ENCODE peak calls at places on chromosomes 2 and 18, in eight cellular contexts. A is OCI-LY7; R is left ventricle myocardium inferior; S is naive thymus-derived CD4-positive, alpha-beta T cell; B is hepatocyte; I is GM23248; C is astrocyte; U is brain microvascular endothelial cell. Z is an unnamed sample. For H3K36me3, the result is how much of the 10 kb centered on the place peaks cover.

GRCh38 chr2:43169091-43169936 is 57.1 kb downstream of the ZFP36L2 start:
- DNase-seq in A (peak), R (no peak), S (peak), B (no peak), I (no peak), C (no peak), U (no peak), Z (no peak)

GRCh38 chr2:126222316-126222715 is 433.6 kb upstream of the GYPC start:
- DNase-seq in A (no peak), R (no peak), S (no peak), B (no peak), I (no peak), C (no peak), U (no peak), Z (no peak)

GRCh38 chr2:236404346-236404745 is 140.1 kb upstream of the ASB18 start:
- DNase-seq in A (no peak), R (no peak), S (no peak), B (no peak), I (no peak), C (no peak), U (no peak), Z (peak)

GRCh38 chr18:46141199-46141598 is 37.0 kb downstream of the HAUS1 start:
- DNase-seq in A (no peak), R (no peak), S (no peak), B (no peak), I (no peak), C (no peak), U (no peak), Z (no peak)

GRCh38 chr2:208150956-208151355 is 5.0 kb upstream of the CRYGB start:
- DNase-seq in A (no peak), R (no peak), S (no peak), B (no peak), I (no peak), C (no peak), U (no peak), Z (no peak)

GRCh38 chr2:186991766-186992417 is 142.9 kb upstream of the ZSWIM2 start:
- DNase-seq in A (no peak), R (no peak), S (no peak), B (no peak), I (peak), C (no peak), U (no peak), Z (no peak)

GRCh38 chr2:36356199-36356989 is 816 bp downstream of the CRIM1 start:
- DNase-seq in A (peak), R (peak), S (no peak), B (peak), I (peak), C (no peak), U (no peak), Z (no peak)

GRCh38 chr2:201465524-201465971 is 14.0 kb downstream of the STRADB start:
- DNase-seq in A (no peak), R (peak), S (no peak), B (no peak), I (no peak), C (no peak), U (peak), Z (no peak)

GRCh38 chr2:160440888-160441287 is 52.7 kb downstream of the RBMS1 start:
- DNase-seq in A (no peak), R (no peak), S (no peak), B (no peak), I (peak), C (no peak), U (no peak), Z (no peak)

GRCh38 chr2:65067806-65068553 is 11.8 kb downstream of the CEP68 start:
- DNase-seq in A (no peak), R (no peak), S (no peak), B (no peak), I (no peak), C (no peak), U (no peak), Z (no peak)

GRCh38 chr2:20448246-20449046 is 1.6 kb downstream of the RHOB start:
- DNase-seq in A (no peak), R (no peak), S (no peak), B (no peak), I (peak), C (no peak), U (no peak), Z (peak)

GRCh38 chr2:95327861-95328260 is 30.7 kb downstream of the KCNIP3 start:
- DNase-seq in A (no peak), R (no peak), S (no peak), B (no peak), I (no peak), C (no peak), U (no peak), Z (no peak)

GRCh38 chr2:26580151-26580550 is 61.0 kb downstream of the CIB4 start:
- DNase-seq in A (no peak), R (no peak), S (no peak), B (no peak), I (no peak), C (no peak), U (no peak), Z (no peak)

GRCh38 chr18:62784966-62785413 is 69.6 kb downstream of the PHLPP1 start:
- DNase-seq in A (no peak), R (no peak), S (no peak), B (no peak), I (peak), C (peak), U (peak), Z (no peak)

GRCh38 chr2:129885735-129886134 is 93.7 kb upstream of the RAB6C start:
- DNase-seq in A (peak), R (no peak), S (no peak), B (no peak), I (no peak), C (no peak), U (no peak), Z (no peak)

GRCh38 chr2:239316562-239317465 is 84.0 kb downstream of the HDAC4 start:
- DNase-seq in A (no peak), R (peak), S (no peak), B (peak), I (peak), C (peak), U (no peak), Z (no peak)

GRCh38 chr2:141513853-141514252 is 617.0 kb downstream of the LRP1B start:
- DNase-seq in A (no peak), R (no peak), S (no peak), B (no peak), I (no peak), C (no peak), U (no peak), Z (no peak)

GRCh38 chr2:66440692-66441091 is 5.8 kb downstream of the MEIS1 start:
- DNase-seq in A (no peak), R (peak), S (no peak), B (peak), I (peak), C (no peak), U (no peak), Z (no peak)

GRCh38 chr2:74093426-74093825 is 54.3 kb downstream of the BOLA3 start:
- DNase-seq in A (no peak), R (no peak), S (no peak), B (no peak), I (no peak), C (no peak), U (no peak), Z (no peak)

GRCh38 chr2:74093840-74094239 is 53.9 kb downstream of the BOLA3 start:
- DNase-seq in A (no peak), R (no peak), S (no peak), B (no peak), I (no peak), C (no peak), U (no peak), Z (no peak)

GRCh38 chr2:74089816-74090745 is 57.6 kb downstream of the BOLA3 start:
- DNase-seq in A (no peak), R (no peak), S (no peak), B (no peak), I (no peak), C (no peak), U (no peak), Z (no peak)

GRCh38 chr2:74092236-74092635 is 55.5 kb downstream of the BOLA3 start:
- DNase-seq in A (no peak), R (no peak), S (no peak), B (no peak), I (no peak), C (no peak), U (peak), Z (no peak)

DNA sequence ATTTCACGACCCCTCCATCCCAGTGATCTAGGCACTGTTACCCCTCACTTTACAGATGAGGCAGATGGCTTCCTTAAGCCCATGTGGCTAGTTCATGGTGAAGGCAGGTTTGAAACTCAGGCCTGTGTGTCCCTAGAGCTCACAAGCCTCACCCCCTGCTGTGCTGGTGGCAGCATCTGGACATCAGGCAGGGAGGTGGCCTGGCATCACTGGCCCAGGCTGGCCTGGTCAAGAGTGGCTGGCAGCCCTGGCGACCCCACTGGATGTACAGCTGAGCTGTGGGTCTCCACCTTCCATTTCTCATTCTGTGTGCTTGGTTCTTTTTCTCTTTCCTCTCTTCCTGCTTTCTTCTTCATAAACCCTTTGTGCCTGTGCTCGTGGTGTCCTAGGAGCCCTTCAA is 56.3 kb downstream of the BOLA3 start:
- DNase-seq in A (no peak), R (no peak), S (no peak), B (no peak), I (no peak), C (no peak), U (no peak), Z (no peak)
- H3K36me3 ChIP-seq in A (half or more), R (half or more), S (under half), B (under half), I (under half), C (under half), U (under half), Z (under half)

DNA sequence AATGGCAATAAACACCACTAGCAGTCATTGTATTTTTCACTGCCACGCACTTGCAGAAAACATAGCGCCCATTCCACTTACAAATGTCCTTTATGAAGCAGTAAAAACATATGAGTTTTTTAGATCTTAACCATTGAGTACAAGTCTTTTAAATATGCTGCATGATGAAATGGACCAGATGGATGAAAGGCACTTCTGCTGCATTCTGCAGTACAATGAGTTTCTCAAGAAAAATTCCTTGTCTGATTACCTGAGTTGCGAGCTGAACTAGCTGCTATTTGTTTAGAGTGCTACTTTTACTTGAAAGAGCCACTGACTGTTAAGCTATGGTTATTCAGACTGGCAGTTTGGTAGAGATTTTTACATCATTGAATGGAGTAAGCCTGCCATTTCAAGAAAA is 825.5 kb upstream of the ACVR2A start:
- DNase-seq in A (no peak), R (no peak), S (no peak), B (no peak), I (no peak), C (no peak), U (no peak), Z (no peak)
- H3K27ac ChIP-seq in A (no peak), R (no peak), S (no peak), B (no peak), I (no peak), C (no peak), U (no peak), Z (no peak)

GRCh38 chr2:121349721-121350401 is 64.9 kb upstream of the TFCP2L1 start:
- DNase-seq in A (no peak), R (no peak), S (no peak), B (no peak), I (no peak), C (no peak), U (no peak), Z (no peak)
- H3K36me3 ChIP-seq in A (half or more), R (half or more), S (under half), B (under half), I (under half), C (under half), U (under half), Z (under half)

DNA sequence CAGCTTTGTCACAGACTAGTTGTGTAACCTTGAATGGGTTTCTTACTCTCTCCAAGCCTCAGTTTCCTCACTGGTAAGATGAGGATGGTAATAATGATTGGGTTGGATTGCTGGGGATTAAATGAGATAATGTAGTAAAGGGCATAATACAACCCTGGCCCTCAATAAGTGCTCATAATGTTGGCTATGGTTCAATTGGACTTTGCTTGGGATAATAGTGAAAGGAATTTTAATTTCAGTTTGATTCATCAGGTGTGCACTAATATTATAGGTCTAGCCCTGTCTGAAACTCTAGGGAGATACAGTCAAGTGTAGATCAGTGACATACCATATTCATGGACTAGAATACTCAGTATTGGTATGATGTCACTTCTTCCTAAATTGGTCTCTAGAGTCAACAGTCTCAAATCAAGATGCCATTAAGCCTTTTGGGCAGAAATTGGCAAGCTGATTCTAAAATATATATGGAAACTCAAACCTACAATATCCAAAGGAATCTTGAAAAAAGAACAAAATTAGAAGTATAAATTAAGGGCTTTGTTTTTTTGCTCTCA is 161.4 kb downstream of the SMAD7 start:
- DNase-seq in A (no peak), R (no peak), S (no peak), B (no peak), I (no peak), C (no peak), U (no peak), Z (no peak)
- H3K27ac ChIP-seq in A (no peak), R (peak), S (no peak), B (no peak), I (no peak), C (no peak), U (no peak), Z (no peak)

DNA sequence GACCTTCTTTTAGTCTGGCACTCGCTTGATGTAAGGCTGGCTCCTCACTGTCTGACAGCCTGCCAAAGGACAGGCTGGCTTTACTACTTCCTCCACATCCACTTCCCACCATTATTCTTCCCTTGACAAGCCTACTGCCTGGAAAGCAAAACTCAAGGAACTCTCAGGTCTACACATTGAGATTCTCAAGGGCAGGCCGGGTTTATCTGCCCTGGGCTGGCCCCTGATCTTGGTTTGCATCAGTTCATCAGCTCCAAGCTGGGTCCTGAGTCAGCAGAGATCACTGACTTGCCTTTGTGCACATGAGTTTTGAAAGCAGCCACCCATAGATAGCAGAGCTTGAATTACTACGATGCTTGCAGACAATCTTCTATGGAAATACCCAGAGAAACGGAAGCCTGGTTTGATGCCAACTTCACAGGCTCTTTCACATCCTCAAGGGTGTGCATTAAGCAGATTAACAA is 53.9 kb downstream of the KCTD18 start:
- DNase-seq in A (peak), R (no peak), S (no peak), B (no peak), I (peak), C (no peak), U (no peak), Z (no peak)
- H3K36me3 ChIP-seq in A (under half), R (under half), S (under half), B (under half), I (under half), C (under half), U (under half), Z (under half)

GRCh38 chr2:25342372-25343186 is 854 bp upstream of the DNMT3A start:
- DNase-seq in A (peak), R (peak), S (peak), B (peak), I (peak), C (peak), U (peak), Z (no peak)
- H3K27ac ChIP-seq in A (no peak), R (peak), S (no peak), B (peak), I (no peak), C (no peak), U (no peak), Z (peak)

GRCh38 chr2:128311755-128312341 is 6.8 kb downstream of the HS6ST1 start:
- DNase-seq in A (no peak), R (no peak), S (no peak), B (no peak), I (no peak), C (no peak), U (no peak), Z (peak)
- H3K36me3 ChIP-seq in A (under half), R (under half), S (under half), B (under half), I (under half), C (under half), U (under half), Z (under half)

GRCh38 chr2:134900151-134900550 is 18.5 kb upstream of the CCNT2 start:
- DNase-seq in A (no peak), R (no peak), S (no peak), B (no peak), I (peak), C (peak), U (peak), Z (no peak)
- H3K27ac ChIP-seq in A (no peak), R (no peak), S (no peak), B (no peak), I (no peak), C (no peak), U (no peak), Z (no peak)